ENCODE peak calls at places on chromosomes 3 and 15, in five cellular contexts. C is upper lobe of left lung, X is IMR-90, B is heart right ventricle, N is AG04450. E is an unnamed sample.

GRCh38 chr3:58526124-58526957 is 10.6 kb downstream of the ACOX2 start:
- DNase-seq in C (peak; percentile 55), N (peak; percentile 72), B (no peak), X (peak; percentile 94), E (no peak)

GRCh38 chr3:197165890-197166289 is 132.5 kb downstream of the DLG1 start:
- DNase-seq in N (no peak), B (no peak), X (no peak), C (no peak), E (no peak)

GRCh38 chr15:38463893-38464292 is 10.0 kb downstream of the FAM98B start:
- DNase-seq in B (no peak), C (no peak), X (no peak), N (no peak), E (no peak)

GRCh38 chr15:48680841-48681240 is 35.3 kb upstream of the FBN1 start:
- DNase-seq in X (peak; percentile 97), B (no peak), N (peak; percentile 79), C (no peak), E (no peak)

GRCh38 chr3:67957268-67957667 is 302.9 kb upstream of the SUCLG2 start:
- DNase-seq in N (no peak), C (no peak), B (no peak), X (no peak), E (no peak)

GRCh38 chr3:126567696-126568438 is 9.1 kb upstream of the C3orf22 start:
- DNase-seq in B (no peak), N (no peak), C (no peak), X (no peak), E (peak; percentile 11)

GRCh38 chr3:8506611-8507061 is 5.0 kb downstream of the LMCD1 start:
- DNase-seq in B (no peak), X (peak; percentile 81), N (no peak), C (no peak), E (no peak)

GRCh38 chr3:184383033-184383740 is 3.3 kb downstream of the CHRD start:
- DNase-seq in N (no peak), C (no peak), B (no peak), X (no peak), E (no peak)

GRCh38 chr3:173986861-173987410 is 589.4 kb downstream of the NLGN1 start:
- DNase-seq in N (no peak), C (no peak), X (no peak), B (no peak), E (no peak)

GRCh38 chr3:30492581-30493192 is 113.7 kb upstream of the TGFBR2 start:
- DNase-seq in B (no peak), N (no peak), C (no peak), X (peak; percentile 40), E (no peak)

GRCh38 chr3:58034738-58035511 is 26.7 kb downstream of the FLNB start:
- DNase-seq in C (no peak), X (no peak), N (no peak), B (no peak), E (no peak)

GRCh38 chr3:150740733-150741496 is 22.1 kb downstream of the SIAH2 start:
- DNase-seq in X (no peak), B (peak; percentile 27), C (no peak), N (no peak), E (no peak)

GRCh38 chr3:178669046-178669445 is 132.8 kb downstream of the KCNMB2 start:
- DNase-seq in X (no peak), C (no peak), N (no peak), B (no peak), E (no peak)

GRCh38 chr15:89732451-89733172 is 18.4 kb downstream of the MESP1 start:
- DNase-seq in N (no peak), C (no peak), B (no peak), X (no peak), E (no peak)

GRCh38 chr3:42314411-42314810 is 48.4 kb upstream of the CCK start:
- DNase-seq in C (no peak), N (no peak), X (no peak), B (no peak), E (no peak)

GRCh38 chr3:168453623-168454022 is 357.9 kb upstream of the GOLIM4 start:
- DNase-seq in N (no peak), B (no peak), X (no peak), C (no peak), E (no peak)

GRCh38 chr3:57951106-57951882 is 56.9 kb upstream of the FLNB start:
- DNase-seq in N (peak; percentile 46), X (peak; percentile 89), C (peak; percentile 70), B (peak; percentile 64), E (peak; percentile 40)

GRCh38 chr3:195159117-195159818 is 111.7 kb downstream of the XXYLT1 start:
- DNase-seq in B (peak; percentile 55), C (no peak), X (no peak), N (no peak), E (no peak)

GRCh38 chr15:83289160-83289559 is 4.7 kb upstream of the BNC1 start:
- DNase-seq in X (peak; percentile 61), C (no peak), N (no peak), B (no peak), E (no peak)

GRCh38 chr3:66336358-66336766 is 115.6 kb downstream of the SLC25A26 start:
- DNase-seq in X (peak; percentile 87), C (no peak), B (no peak), N (peak; percentile 37), E (no peak)

GRCh38 chr3:41318520-41318919 is 119.2 kb downstream of the CTNNB1 start:
- DNase-seq in C (no peak), B (no peak), N (no peak), X (peak; percentile 24), E (no peak)

GRCh38 chr3:46293991-46294833 is 52.0 kb downstream of the CCR3 start:
- DNase-seq in N (no peak), C (no peak), X (no peak), B (no peak), E (no peak)

GRCh38 chr15:90530250-90531051 is 728 bp downstream of the CRTC3 start:
- DNase-seq in X (peak; percentile 24), C (peak; percentile 61), B (peak; percentile 59), N (no peak), E (peak; percentile 59)

GRCh38 chr3:72082121-72082715 is 297.3 kb upstream of the PROK2 start:
- DNase-seq in X (no peak), C (peak; percentile 63), N (no peak), B (no peak), E (no peak)

GRCh38 chr3:65712156-65712555 is 326.6 kb downstream of the MAGI1 start:
- DNase-seq in X (peak; percentile 63), N (peak; percentile 30), B (no peak), C (no peak), E (no peak)

DNA sequence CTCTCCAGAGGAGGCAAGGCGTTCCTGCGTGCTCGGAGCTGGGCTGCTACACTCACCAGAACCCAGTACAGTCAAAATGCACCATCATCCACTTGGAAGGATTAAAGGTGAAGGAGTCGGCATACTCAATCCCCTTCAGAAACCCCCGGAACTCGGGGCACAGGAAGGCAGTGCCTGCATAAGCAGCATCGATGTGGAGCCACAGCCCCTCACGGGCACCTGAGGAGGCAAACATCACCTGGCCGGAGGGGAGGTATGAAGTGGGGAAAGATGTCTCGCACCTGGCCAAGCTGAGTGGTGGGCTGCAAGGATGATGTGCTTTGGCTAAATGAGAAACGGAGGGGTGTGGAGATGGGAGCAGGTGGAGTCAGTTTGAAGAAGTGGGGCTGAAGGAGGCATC is 13.0 kb downstream of the HDC start:
- DNase-seq in N (no peak), C (no peak), X (no peak), B (no peak), E (no peak)
- H3K4me3 ChIP-seq in N (no peak overlapping the region), C (no peak overlapping the region), X (no peak overlapping the region), B (no peak overlapping the region), E (no peak overlapping the region)

GRCh38 chr3:112302881-112303761 is 9.1 kb upstream of the SLC9C1 start:
- DNase-seq in B (no peak), X (peak; percentile 11), C (no peak), N (no peak), E (no peak)
- H3K4me3 ChIP-seq in B (peak overlapping the region; percentile 59), X (peak overlapping the region; percentile 27), C (peak overlapping the region; percentile 48), N (peak overlapping the region; percentile 55), E (peak overlapping the region; percentile 47)

GRCh38 chr3:156685752-156686151 is 11.4 kb downstream of the TIPARP start:
- DNase-seq in N (no peak), B (no peak), C (no peak), X (no peak), E (no peak)

GRCh38 chr3:156682963-156683362 is 8.6 kb downstream of the TIPARP start:
- DNase-seq in N (no peak), X (no peak), B (no peak), C (no peak), E (no peak)

GRCh38 chr3:156682491-156682890 is 8.1 kb downstream of the TIPARP start:
- DNase-seq in N (no peak), X (peak; percentile 61), C (no peak), B (no peak), E (no peak)

GRCh38 chr3:156687023-156687422 is 12.6 kb downstream of the TIPARP start:
- DNase-seq in X (peak; percentile 36), C (no peak), B (no peak), N (no peak), E (no peak)

GRCh38 chr3:156685198-156685597 is 10.8 kb downstream of the TIPARP start:
- DNase-seq in B (no peak), X (peak; percentile 53), C (no peak), N (no peak), E (no peak)
- H3K4me3 ChIP-seq in B (no peak overlapping the region), X (no peak overlapping the region), C (no peak overlapping the region), N (no peak overlapping the region), E (no peak overlapping the region)

GRCh38 chr3:53493618-53493996 is 804 bp upstream of the CACNA1D start:
- DNase-seq in X (no peak), C (no peak), N (no peak), B (no peak), E (no peak)
- H3K4me3 ChIP-seq in X (no peak overlapping the region), C (peak overlapping the region; percentile 73), N (no peak overlapping the region), B (peak overlapping the region; percentile 52), E (peak overlapping the region; percentile 92)

DNA sequence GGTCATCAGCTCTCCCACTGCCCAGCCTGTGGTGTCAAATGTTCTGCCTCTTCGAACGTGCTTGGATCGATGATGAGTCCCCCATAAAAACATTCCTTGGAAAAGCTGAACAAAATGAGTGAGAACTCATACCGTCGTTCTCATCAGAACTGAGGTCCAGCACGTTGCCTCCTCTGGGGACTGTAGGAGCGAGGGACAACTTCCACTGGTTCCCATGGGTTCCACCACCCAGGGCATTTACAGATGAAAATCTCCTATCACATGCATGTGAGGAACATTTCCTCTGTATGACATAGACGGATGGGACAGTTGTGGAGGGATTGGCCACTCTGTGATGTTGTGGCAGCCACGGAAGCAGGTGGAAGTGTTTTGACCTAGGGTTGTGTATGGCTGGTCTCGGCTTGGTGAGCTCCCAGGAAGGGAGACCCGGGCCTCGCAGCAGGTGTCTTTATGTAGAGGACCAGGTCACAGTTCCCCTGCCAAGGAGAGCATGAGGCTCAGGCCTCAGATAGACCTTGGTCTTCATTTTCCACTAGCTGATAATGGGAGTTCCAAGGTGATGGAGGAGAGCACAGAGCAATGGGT is 113.0 kb downstream of the SNRPN start:
- DNase-seq in N (no peak), B (no peak), C (no peak), X (no peak), E (no peak)
- H3K4me3 ChIP-seq in N (no peak overlapping the region), B (no peak overlapping the region), C (no peak overlapping the region), X (no peak overlapping the region), E (peak overlapping the region; percentile 35)

DNA sequence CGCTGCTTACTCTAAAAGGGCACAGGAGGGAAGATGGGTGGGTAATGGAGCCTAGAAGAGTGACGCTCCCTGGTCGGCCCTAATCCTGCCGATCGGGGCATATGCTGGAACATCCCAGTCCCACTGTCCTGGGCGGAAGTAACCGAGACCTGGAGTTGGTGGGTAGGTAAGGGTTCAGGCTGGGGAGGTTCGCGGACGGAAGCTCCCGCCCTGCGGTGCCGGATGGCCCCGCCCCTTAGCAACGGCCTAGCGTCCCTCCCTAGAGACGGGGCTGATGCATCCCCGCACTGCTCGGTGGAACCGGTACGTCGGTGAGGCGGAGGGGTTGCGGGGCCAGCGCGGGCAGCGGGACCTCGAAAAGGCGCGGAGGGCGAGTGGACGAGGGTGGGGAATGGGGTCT is 1.5 kb downstream of the DNAH1 start:
- DNase-seq in C (peak; percentile 81), N (no peak), B (peak; percentile 67), X (peak; percentile 11), E (peak; percentile 69)
- H3K4me3 ChIP-seq in C (peak overlapping the region; percentile 50), N (peak overlapping the region; percentile 55), B (peak overlapping the region; percentile 48), X (peak overlapping the region; percentile 25), E (peak overlapping the region; percentile 44)

E was measured in breast epithelium.